ENCODE peak calls at places on chromosomes 13 and 19, in nine cellular contexts. One of them, this sample, is unnamed.

GRCh38 chr13:41470187-41470586 is 12.8 kb downstream of the RGCC start:
- DNase-seq in endothelial cell: no peak
- DNase-seq in activated T-helper 9 cell treated with anti-CD3 and anti-CD28 coated beads, Interleukin-2, amount 50 U/mL, for 16 hours: no peak
- DNase-seq in adipocyte: no peak
- DNase-seq in HS-5: no peak
- DNase-seq in hippocampal formation: no peak
- DNase-seq in WERI-Rb-1: no peak
- DNase-seq in AG10803: no peak
- DNase-seq in brain microvascular endothelial cell: no peak
- DNase-seq in this sample: no peak

GRCh38 chr13:28340272-28340793 is 154.6 kb downstream of the FLT1 start:
- DNase-seq in hippocampal formation: no peak
- DNase-seq in activated T-helper 9 cell treated with anti-CD3 and anti-CD28 coated beads, Interleukin-2, amount 50 U/mL, for 16 hours: no peak
- DNase-seq in HS-5: no peak
- DNase-seq in adipocyte: peak
- DNase-seq in AG10803: peak
- DNase-seq in endothelial cell: no peak
- DNase-seq in WERI-Rb-1: no peak
- DNase-seq in brain microvascular endothelial cell: peak
- DNase-seq in this sample: peak

GRCh38 chr13:110265682-110266430 is 41.1 kb downstream of the COL4A1 start:
- DNase-seq in adipocyte: no peak
- DNase-seq in HS-5: no peak
- DNase-seq in brain microvascular endothelial cell: no peak
- DNase-seq in AG10803: no peak
- DNase-seq in WERI-Rb-1: no peak
- DNase-seq in endothelial cell: no peak
- DNase-seq in activated T-helper 9 cell treated with anti-CD3 and anti-CD28 coated beads, Interleukin-2, amount 50 U/mL, for 16 hours: no peak
- DNase-seq in hippocampal formation: no peak
- DNase-seq in this sample: no peak

GRCh38 chr19:6551607-6552450 is 21.0 kb downstream of the TNFSF9 start:
- DNase-seq in hippocampal formation: no peak
- DNase-seq in AG10803: no peak
- DNase-seq in adipocyte: no peak
- DNase-seq in endothelial cell: no peak
- DNase-seq in HS-5: no peak
- DNase-seq in WERI-Rb-1: peak
- DNase-seq in brain microvascular endothelial cell: no peak
- DNase-seq in activated T-helper 9 cell treated with anti-CD3 and anti-CD28 coated beads, Interleukin-2, amount 50 U/mL, for 16 hours: peak
- DNase-seq in this sample: peak

GRCh38 chr13:35780613-35781012 is 304.1 kb upstream of the MAB21L1 start:
- DNase-seq in HS-5: no peak
- DNase-seq in WERI-Rb-1: peak
- DNase-seq in adipocyte: no peak
- DNase-seq in brain microvascular endothelial cell: no peak
- DNase-seq in endothelial cell: no peak
- DNase-seq in AG10803: no peak
- DNase-seq in activated T-helper 9 cell treated with anti-CD3 and anti-CD28 coated beads, Interleukin-2, amount 50 U/mL, for 16 hours: no peak
- DNase-seq in hippocampal formation: no peak
- DNase-seq in this sample: no peak

GRCh38 chr13:47066261-47066660 is 169.4 kb upstream of the HTR2A start:
- DNase-seq in WERI-Rb-1: no peak
- DNase-seq in endothelial cell: no peak
- DNase-seq in brain microvascular endothelial cell: no peak
- DNase-seq in activated T-helper 9 cell treated with anti-CD3 and anti-CD28 coated beads, Interleukin-2, amount 50 U/mL, for 16 hours: no peak
- DNase-seq in AG10803: peak
- DNase-seq in adipocyte: no peak
- DNase-seq in HS-5: no peak
- DNase-seq in hippocampal formation: no peak
- DNase-seq in this sample: peak

GRCh38 chr19:28794301-28794700 is 418.6 kb downstream of the UQCRFS1 start:
- DNase-seq in WERI-Rb-1: no peak
- DNase-seq in endothelial cell: no peak
- DNase-seq in AG10803: no peak
- DNase-seq in HS-5: no peak
- DNase-seq in adipocyte: no peak
- DNase-seq in brain microvascular endothelial cell: no peak
- DNase-seq in activated T-helper 9 cell treated with anti-CD3 and anti-CD28 coated beads, Interleukin-2, amount 50 U/mL, for 16 hours: no peak
- DNase-seq in hippocampal formation: no peak
- DNase-seq in this sample: no peak

GRCh38 chr13:99969368-99969933 is 2.1 kb downstream of the ZIC5 start:
- DNase-seq in HS-5: no peak
- DNase-seq in adipocyte: no peak
- DNase-seq in WERI-Rb-1: peak
- DNase-seq in activated T-helper 9 cell treated with anti-CD3 and anti-CD28 coated beads, Interleukin-2, amount 50 U/mL, for 16 hours: no peak
- DNase-seq in hippocampal formation: no peak
- DNase-seq in endothelial cell: peak
- DNase-seq in AG10803: no peak
- DNase-seq in brain microvascular endothelial cell: no peak
- DNase-seq in this sample: no peak

GRCh38 chr13:104586010-104586746 is 1520.0 kb upstream of the SLC10A2 start:
- DNase-seq in HS-5: no peak
- DNase-seq in brain microvascular endothelial cell: peak
- DNase-seq in endothelial cell: no peak
- DNase-seq in activated T-helper 9 cell treated with anti-CD3 and anti-CD28 coated beads, Interleukin-2, amount 50 U/mL, for 16 hours: no peak
- DNase-seq in AG10803: no peak
- DNase-seq in hippocampal formation: no peak
- DNase-seq in adipocyte: peak
- DNase-seq in WERI-Rb-1: no peak
- DNase-seq in this sample: no peak

GRCh38 chr13:67763316-67763715 is 533.2 kb upstream of the PCDH9 start:
- DNase-seq in adipocyte: no peak
- DNase-seq in activated T-helper 9 cell treated with anti-CD3 and anti-CD28 coated beads, Interleukin-2, amount 50 U/mL, for 16 hours: no peak
- DNase-seq in endothelial cell: no peak
- DNase-seq in AG10803: no peak
- DNase-seq in WERI-Rb-1: no peak
- DNase-seq in brain microvascular endothelial cell: no peak
- DNase-seq in hippocampal formation: no peak
- DNase-seq in HS-5: no peak
- DNase-seq in this sample: no peak